ENCODE peak calls at places on chromosomes 5 and 9, in six cellular contexts. H, A, W, F, P and Z are unnamed samples.
A peak's percentile ranks its signal among the peaks of the same experiment; 100 is the strongest.

GRCh38 chr5:398475-399295 is 44.3 kb upstream of the EXOC3 start:
- DNase-seq in A (no peak), W (no peak), F (no peak), H (no peak), P (peak; percentile 60), Z (peak; percentile 72)

GRCh38 chr5:25701936-25702335 is 1057.2 kb upstream of the CDH10 start:
- DNase-seq in F (no peak), P (no peak), W (no peak), A (no peak), H (no peak), Z (no peak)

GRCh38 chr5:142303576-142303975 is 21.2 kb downstream of the SPRY4 start:
- DNase-seq in H (no peak), P (no peak), A (no peak), W (no peak), F (no peak), Z (no peak)

GRCh38 chr5:147576646-147577535 is 67.0 kb upstream of the DPYSL3 start:
- DNase-seq in F (peak; percentile 64), P (peak; percentile 77), A (no peak), W (no peak), H (no peak), Z (peak; percentile 31)

GRCh38 chr5:150081541-150082283 is 4.6 kb downstream of the CSF1R start:
- DNase-seq in A (no peak), F (no peak), P (peak; percentile 27), W (no peak), H (peak; percentile 87), Z (peak; percentile 70)

GRCh38 chr5:127957701-127958190 is 125.8 kb upstream of the SLC12A2 start:
- DNase-seq in A (no peak), W (no peak), H (no peak), F (no peak), P (no peak), Z (no peak)

GRCh38 chr9:128505414-128505765 is 871 bp downstream of the GLE1 start:
- DNase-seq in A (no peak), H (no peak), F (no peak), P (no peak), W (no peak), Z (no peak)

GRCh38 chr5:181188700-181189362 is 16.2 kb downstream of the TRIM7 start:
- DNase-seq in W (peak; percentile 79), F (peak; percentile 46), P (peak; percentile 80), A (no peak), H (no peak), Z (peak; percentile 67)

GRCh38 chr5:95841914-95842812 is 19.6 kb upstream of the GLRX start:
- DNase-seq in F (no peak), P (no peak), H (no peak), W (no peak), A (no peak), Z (no peak)

GRCh38 chr5:146337264-146337904 is 1.3 kb upstream of the POU4F3 start:
- DNase-seq in H (peak; percentile 28), P (peak; percentile 68), W (no peak), F (no peak), A (no peak), Z (peak; percentile 66)
- H3K27me3 ChIP-seq in H (peaks cover 36% of the 10 kb centered on the region), P (peaks cover 100% of the 10 kb centered on the region), W (peaks cover 30% of the 10 kb centered on the region), F (peaks cover 57% of the 10 kb centered on the region), A (peaks cover 83% of the 10 kb centered on the region), Z (peaks cover 100% of the 10 kb centered on the region)

GRCh38 chr9:36956908-36957307 is 77.2 kb downstream of the PAX5 start:
- DNase-seq in H (no peak), A (no peak), F (no peak), P (peak; percentile 55), W (no peak), Z (peak; percentile 77)
- H3K27me3 ChIP-seq in H (no peaks in the 10 kb centered on the region), A (peaks cover 29% of the 10 kb centered on the region), F (no peaks in the 10 kb centered on the region), P (no peaks in the 10 kb centered on the region), W (peaks cover 6% of the 10 kb centered on the region), Z (no peaks in the 10 kb centered on the region)

DNA sequence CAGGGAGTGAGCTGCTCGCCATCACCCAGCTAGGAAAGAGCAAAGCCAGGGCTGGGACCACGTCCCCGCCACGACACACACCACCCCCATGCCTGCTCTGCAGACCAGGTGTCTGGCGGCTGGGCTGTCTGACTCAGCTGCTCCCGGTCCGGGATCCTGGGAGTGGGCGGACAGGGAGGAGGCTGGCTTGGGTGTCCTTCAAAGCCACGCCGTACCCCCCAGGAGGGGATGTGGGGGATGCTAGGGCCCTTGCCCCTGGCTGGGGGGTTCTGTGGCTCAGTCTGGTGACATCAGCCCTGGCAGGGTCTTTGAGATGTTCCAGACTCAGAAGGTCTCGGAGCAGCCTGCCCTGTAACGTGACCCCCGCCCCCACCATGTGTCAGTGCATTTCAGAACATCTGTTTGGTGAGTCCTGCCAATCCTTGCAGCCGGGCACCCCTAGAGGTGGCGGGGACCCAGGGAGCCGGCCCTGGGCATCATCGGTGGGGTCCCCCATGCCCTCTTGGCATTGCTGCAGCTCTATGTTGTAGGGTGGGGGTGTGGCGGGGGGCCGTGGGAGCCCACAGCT is 62.3 kb downstream of the HMCN2 start:
- DNase-seq in W (no peak), A (no peak), P (no peak), H (peak; percentile 70), F (peak; percentile 43), Z (peak; percentile 49)
- H3K27me3 ChIP-seq in W (no peaks in the 10 kb centered on the region), A (peaks cover 35% of the 10 kb centered on the region), P (no peaks in the 10 kb centered on the region), H (no peaks in the 10 kb centered on the region), F (no peaks in the 10 kb centered on the region), Z (no peaks in the 10 kb centered on the region)

GRCh38 chr5:154486427-154486866 is 8.4 kb upstream of the HAND1 start:
- DNase-seq in A (no peak), F (no peak), W (no peak), P (peak; percentile 62), H (no peak), Z (peak; percentile 67)
- H3K27me3 ChIP-seq in A (peaks cover 60% of the 10 kb centered on the region), F (no peaks in the 10 kb centered on the region), W (peaks cover 46% of the 10 kb centered on the region), P (peaks cover 90% of the 10 kb centered on the region), H (peaks cover 30% of the 10 kb centered on the region), Z (peaks cover 68% of the 10 kb centered on the region)

GRCh38 chr9:109507421-109507838 is 9.3 kb upstream of the PTPN3 start:
- DNase-seq in H (no peak), F (no peak), W (no peak), P (no peak), A (no peak), Z (no peak)
- H3K27me3 ChIP-seq in H (no peaks in the 10 kb centered on the region), F (peaks cover 60% of the 10 kb centered on the region), W (no peaks in the 10 kb centered on the region), P (no peaks in the 10 kb centered on the region), A (no peaks in the 10 kb centered on the region), Z (peaks cover 1% of the 10 kb centered on the region)

DNA sequence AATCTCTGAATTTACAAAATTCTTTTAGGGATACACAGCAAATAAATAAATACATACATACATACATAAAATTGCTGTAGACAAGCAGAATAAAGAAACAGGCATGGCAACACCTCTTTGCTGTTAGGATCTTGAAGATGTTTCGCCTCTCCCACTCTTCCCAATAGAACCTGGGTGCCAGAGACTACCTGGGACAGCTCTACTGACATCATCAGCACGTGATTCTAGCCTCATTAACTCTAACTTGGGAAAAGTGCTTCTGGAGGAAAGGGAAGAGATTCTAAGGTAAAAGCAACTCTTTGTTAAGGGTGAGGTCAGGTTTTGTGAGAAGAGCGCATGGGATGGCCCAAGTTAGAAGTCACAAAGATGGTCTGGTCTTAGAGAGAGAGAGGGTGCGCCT is 339.1 kb downstream of the RFX3 start:
- DNase-seq in H (no peak), F (no peak), A (no peak), P (no peak), W (no peak), Z (no peak)
- H3K27me3 ChIP-seq in H (peaks cover under 1% of the 10 kb centered on the region), F (peaks cover 24% of the 10 kb centered on the region), A (peaks cover 6% of the 10 kb centered on the region), P (peaks cover 18% of the 10 kb centered on the region), W (no peaks in the 10 kb centered on the region), Z (peaks cover 9% of the 10 kb centered on the region)

GRCh38 chr5:38667499-38667776 is 111.0 kb upstream of the LIFR start:
- DNase-seq in F (no peak), W (no peak), P (no peak), A (no peak), H (no peak), Z (no peak)
- H3K27me3 ChIP-seq in F (no peaks in the 10 kb centered on the region), W (no peaks in the 10 kb centered on the region), P (no peaks in the 10 kb centered on the region), A (no peaks in the 10 kb centered on the region), H (no peaks in the 10 kb centered on the region), Z (no peaks in the 10 kb centered on the region)